ENCODE peak calls at places on chromosomes 11 and 22, in ten cellular contexts. Z, E, A, Y, U, Q, G, J, D and O are unnamed samples.

GRCh38 chr11:43962383-43962969 is 20.0 kb downstream of the C11orf96 start:
- DNase-seq in Z (no peak), E (no peak), A (no peak), Y (no peak), U (no peak), Q (no peak), G (no peak), J (no peak), D (no peak), O (no peak)

GRCh38 chr11:74769058-74769457 is 20.4 kb downstream of the RNF169 start:
- DNase-seq in Z (no peak), E (no peak), A (no peak), Y (no peak), U (no peak), Q (no peak), G (no peak), J (no peak), D (no peak), O (no peak)

GRCh38 chr11:73229321-73230275 is 11.5 kb downstream of the P2RY2 start:
- DNase-seq in Z (no peak), E (no peak), A (no peak), Y (no peak), U (peak), Q (peak), G (peak), J (no peak), D (peak), O (no peak)

GRCh38 chr22:38681784-38682335 is at the start of gene TOMM22:
- DNase-seq in Z (peak), E (peak), A (peak), Y (peak), U (peak), Q (peak), G (peak), J (peak), D (peak), O (peak)

GRCh38 chr11:16512842-16513241 is 156.5 kb upstream of the SOX6 start:
- DNase-seq in Z (no peak), E (no peak), A (no peak), Y (no peak), U (no peak), Q (no peak), G (no peak), J (no peak), D (no peak), O (no peak)

GRCh38 chr11:55942785-55943392 is 6.7 kb upstream of the OR5I1 start:
- DNase-seq in Z (peak), E (no peak), A (peak), Y (no peak), U (no peak), Q (no peak), G (no peak), J (peak), D (no peak), O (no peak)

GRCh38 chr22:29559030-29559429 is 5.5 kb upstream of the THOC5 start:
- DNase-seq in Z (no peak), E (no peak), A (no peak), Y (no peak), U (no peak), Q (no peak), G (no peak), J (no peak), D (no peak), O (no peak)

GRCh38 chr11:68431984-68432600 is 28.5 kb upstream of the PPP6R3 start:
- DNase-seq in Z (no peak), E (no peak), A (no peak), Y (no peak), U (no peak), Q (no peak), G (no peak), J (no peak), D (peak), O (no peak)

GRCh38 chr11:63262562-63262961 is 19.2 kb upstream of the SLC22A25 start:
- DNase-seq in Z (no peak), E (no peak), A (no peak), Y (no peak), U (no peak), Q (no peak), G (no peak), J (no peak), D (no peak), O (no peak)

GRCh38 chr11:32418836-32419235 is 16.5 kb downstream of the WT1 start:
- DNase-seq in Z (no peak), E (no peak), A (no peak), Y (no peak), U (no peak), Q (no peak), G (no peak), J (no peak), D (no peak), O (no peak)

GRCh38 chr11:75625970-75626691 is 42.7 kb downstream of the MAP6 start:
- DNase-seq in Z (no peak), E (no peak), A (peak), Y (no peak), U (no peak), Q (no peak), G (no peak), J (no peak), D (no peak), O (no peak)

GRCh38 chr11:35083181-35084061 is 55.5 kb upstream of the CD44 start:
- DNase-seq in Z (no peak), E (peak), A (peak), Y (peak), U (peak), Q (peak), G (peak), J (no peak), D (peak), O (peak)

GRCh38 chr11:19677380-19678080 is 35.1 kb upstream of the NAV2 start:
- DNase-seq in Z (no peak), E (no peak), A (no peak), Y (no peak), U (no peak), Q (no peak), G (no peak), J (no peak), D (no peak), O (no peak)

GRCh38 chr22:26103023-26103422 is 66.2 kb upstream of the SEZ6L start:
- DNase-seq in Z (no peak), E (no peak), A (no peak), Y (no peak), U (no peak), Q (no peak), G (no peak), J (no peak), D (no peak), O (no peak)

GRCh38 chr11:104738918-104739317 is 159.3 kb downstream of the CASP12 start:
- DNase-seq in Z (no peak), E (no peak), A (no peak), Y (no peak), U (no peak), Q (no peak), G (no peak), J (no peak), D (no peak), O (no peak)

GRCh38 chr11:126518130-126518995 is 162.9 kb downstream of the ST3GAL4 start:
- DNase-seq in Z (no peak), E (no peak), A (no peak), Y (no peak), U (no peak), Q (peak), G (no peak), J (no peak), D (no peak), O (no peak)

GRCh38 chr11:77346906-77347603 is 45.6 kb upstream of the GDPD4 start:
- DNase-seq in Z (no peak), E (no peak), A (no peak), Y (no peak), U (no peak), Q (no peak), G (no peak), J (no peak), D (no peak), O (no peak)

GRCh38 chr22:35596821-35597220 is 20.3 kb downstream of the MB start:
- DNase-seq in Z (no peak), E (no peak), A (no peak), Y (no peak), U (no peak), Q (peak), G (no peak), J (no peak), D (no peak), O (no peak)

GRCh38 chr11:2302280-2302843 is 549 bp downstream of the TSPAN32 start:
- DNase-seq in Z (peak), E (no peak), A (no peak), Y (no peak), U (peak), Q (no peak), G (no peak), J (no peak), D (no peak), O (no peak)

GRCh38 chr22:50628543-50629134 is 687 bp upstream of the ARSA start:
- DNase-seq in Z (no peak), E (no peak), A (no peak), Y (no peak), U (no peak), Q (peak), G (no peak), J (no peak), D (no peak), O (no peak)

GRCh38 chr22:50627452-50627913 is 469 bp downstream of the ARSA start:
- DNase-seq in Z (peak), E (no peak), A (no peak), Y (no peak), U (no peak), Q (peak), G (no peak), J (no peak), D (no peak), O (no peak)

GRCh38 chr22:50626314-50626855 is 1.6 kb downstream of the ARSA start:
- DNase-seq in Z (no peak), E (no peak), A (no peak), Y (no peak), U (no peak), Q (peak), G (no peak), J (no peak), D (no peak), O (no peak)

GRCh38 chr22:50626856-50627451 is 998 bp downstream of the ARSA start:
- DNase-seq in Z (no peak), E (no peak), A (no peak), Y (no peak), U (no peak), Q (peak), G (no peak), J (no peak), D (no peak), O (no peak)

GRCh38 chr22:50627914-50628542 is at the start of gene ARSA:
- DNase-seq in Z (peak), E (peak), A (no peak), Y (no peak), U (peak), Q (peak), G (peak), J (peak), D (peak), O (peak)
- TF ChIP-seq POLR2A in Z (peak), E (peak), A (peak), Y (no peak), U (no peak), Q (no peak), G (peak), J (peak), D (peak), O (no peak)

GRCh38 chr11:65787649-65788622 is 1.1 kb downstream of the OVOL1 start:
- DNase-seq in Z (peak), E (no peak), A (no peak), Y (no peak), U (peak), Q (no peak), G (no peak), J (no peak), D (no peak), O (no peak)

GRCh38 chr11:65786008-65786785 is 666 bp upstream of the OVOL1 start:
- DNase-seq in Z (no peak), E (peak), A (no peak), Y (no peak), U (no peak), Q (no peak), G (no peak), J (no peak), D (peak), O (no peak)

GRCh38 chr11:65788801-65789200 is 1.9 kb downstream of the OVOL1 start:
- DNase-seq in Z (no peak), E (no peak), A (no peak), Y (no peak), U (no peak), Q (no peak), G (no peak), J (no peak), D (no peak), O (no peak)

GRCh38 chr11:65785329-65786007 is 1.4 kb upstream of the OVOL1 start:
- DNase-seq in Z (no peak), E (no peak), A (no peak), Y (no peak), U (no peak), Q (no peak), G (no peak), J (no peak), D (no peak), O (no peak)

DNA sequence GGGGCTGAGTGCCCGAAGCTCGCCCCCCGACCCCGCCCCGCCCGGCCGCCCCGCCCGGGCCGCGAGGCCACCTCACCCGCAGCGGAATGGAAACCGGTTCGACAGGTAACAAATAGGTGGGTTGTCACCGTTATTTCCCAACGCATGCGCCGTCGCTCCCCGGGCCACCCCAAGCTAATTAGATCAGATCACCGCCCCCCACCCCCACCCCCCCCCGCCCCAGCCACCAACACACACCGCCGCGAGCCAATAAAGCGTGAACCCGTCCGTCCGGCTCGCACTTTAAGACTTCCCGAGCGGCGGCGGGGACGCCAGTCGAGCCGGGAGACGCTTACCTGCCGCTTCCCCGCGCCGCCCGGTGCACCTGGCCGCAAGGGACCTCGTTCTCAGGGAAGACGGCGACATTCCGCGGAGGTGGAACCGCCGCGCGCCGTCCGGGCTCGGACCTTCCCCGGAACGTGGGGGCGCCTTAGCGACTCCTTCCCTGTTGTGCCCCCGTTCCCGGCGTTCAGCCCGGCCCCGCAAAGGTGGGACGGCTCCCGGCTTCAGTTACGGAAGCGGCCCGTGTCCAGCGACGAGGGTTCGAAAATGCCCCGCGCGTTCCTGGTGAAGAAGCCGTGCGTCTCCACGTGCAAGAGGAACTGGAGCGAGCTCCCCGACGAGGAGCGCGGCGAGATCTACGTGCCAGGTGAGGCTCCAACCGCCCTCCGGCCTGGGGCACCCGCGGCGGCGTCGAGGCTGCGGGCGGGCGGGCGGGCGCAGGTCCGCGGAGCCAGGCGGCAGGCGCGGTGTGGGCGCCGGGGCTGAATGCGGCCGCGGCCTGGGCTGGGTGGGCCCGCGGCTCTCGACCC is at the start of gene OVOL1:
- DNase-seq in Z (no peak), E (peak), A (no peak), Y (no peak), U (no peak), Q (no peak), G (no peak), J (no peak), D (no peak), O (no peak)
- TF ChIP-seq POLR2A in Z (no peak), E (peak), A (no peak), Y (no peak), U (no peak), Q (no peak), G (peak), J (no peak), D (no peak), O (no peak)

DNA sequence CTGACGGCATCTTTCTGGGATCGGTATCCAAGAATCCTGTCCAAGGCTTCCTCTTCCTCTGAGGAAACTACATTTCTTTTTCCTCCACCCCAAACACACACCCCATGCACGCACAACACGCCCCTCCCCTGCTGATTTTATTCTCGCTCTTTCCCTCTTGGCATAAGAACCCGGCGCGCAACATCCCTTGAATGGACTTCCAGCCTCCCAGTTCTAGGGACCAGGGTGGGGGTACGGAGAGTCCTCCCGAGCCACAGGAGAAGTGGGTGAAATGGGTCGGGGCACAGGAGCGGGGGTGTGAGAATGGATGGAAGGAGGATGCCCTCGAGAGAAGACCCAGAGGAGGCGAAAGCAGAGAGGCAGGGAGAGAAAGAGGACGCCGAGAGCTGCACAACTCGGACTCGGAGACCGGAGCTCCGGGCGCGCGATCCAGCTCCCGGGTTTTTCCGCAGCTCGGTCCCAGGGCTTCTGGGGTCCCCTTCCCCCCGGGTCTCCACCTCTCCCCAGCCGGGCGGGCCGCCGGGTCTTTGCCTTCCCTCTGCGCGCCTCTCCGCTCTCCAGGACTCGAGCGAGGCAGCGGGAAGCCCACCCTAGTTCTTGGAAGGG is 1.4 kb upstream of the LARGE1 start:
- DNase-seq in Z (no peak), E (peak), A (peak), Y (no peak), U (peak), Q (peak), G (peak), J (no peak), D (peak), O (peak)
- TF ChIP-seq POLR2A in Z (no peak), E (no peak), A (no peak), Y (no peak), U (no peak), Q (no peak), G (peak), J (no peak), D (no peak), O (no peak)

DNA sequence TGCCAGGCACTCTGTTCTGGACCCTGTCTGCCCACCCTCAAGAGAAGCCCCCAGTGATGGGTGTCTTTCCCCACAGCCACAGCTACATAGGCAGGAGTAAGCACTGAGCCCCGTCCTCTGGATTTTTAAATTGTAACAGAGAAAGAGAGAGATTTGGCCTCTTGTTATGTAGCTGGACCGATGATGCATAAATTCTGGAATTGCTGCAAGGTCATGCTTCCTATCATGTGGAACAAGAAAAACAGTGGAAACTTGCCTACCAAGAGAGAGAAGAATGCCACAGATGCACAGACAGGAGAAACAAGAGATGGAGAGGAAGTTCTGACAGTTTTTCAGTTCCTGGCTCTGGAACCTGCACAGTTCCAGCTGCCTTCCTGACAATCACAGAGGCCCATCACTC is 150.2 kb downstream of the ETS1 start:
- DNase-seq in Z (no peak), E (no peak), A (no peak), Y (no peak), U (no peak), Q (no peak), G (no peak), J (peak), D (no peak), O (no peak)
- TF ChIP-seq POLR2A in Z (no peak), E (no peak), A (no peak), Y (no peak), U (no peak), Q (no peak), G (no peak), J (no peak), D (no peak), O (no peak)